ENCODE peak calls at places on chromosomes 11 and 22, in eight cellular contexts. Z is right lobe of liver, B is ascending aorta, T is mammary epithelial cell, Q is upper lobe of right lung, X is Peyer's patch, A is GM12878, V is OCI-LY7. U is an unnamed sample.

GRCh38 chr11:35781342-35782171 is 119.0 kb downstream of the TRIM44 start:
- DNase-seq in Z (no peak), B (no peak), T (peak; percentile 37), Q (no peak), X (no peak), A (no peak), V (no peak), U (no peak)

GRCh38 chr11:122917311-122917710 is 34.8 kb downstream of the JHY start:
- DNase-seq in Z (no peak), B (no peak), T (peak; percentile 76), Q (no peak), X (no peak), A (no peak), V (no peak), U (no peak)

GRCh38 chr11:65498042-65498726 is 661 bp upstream of the MALAT1 start:
- DNase-seq in Z (peak; percentile 66), B (peak; percentile 77), T (no peak), Q (peak; percentile 71), X (peak; percentile 81), A (peak; percentile 53), V (peak; percentile 87), U (peak; percentile 63)

GRCh38 chr22:25200967-25201366 is 1.3 kb downstream of the CRYBB3 start:
- DNase-seq in Z (no peak), B (no peak), T (no peak), Q (peak; percentile 32), X (no peak), A (no peak), V (no peak), U (no peak)

GRCh38 chr11:69640260-69640994 is 529 bp upstream of the CCND1 start:
- DNase-seq in Z (peak; percentile 66), B (no peak), T (peak; percentile 52), Q (peak; percentile 77), X (peak; percentile 64), A (no peak), V (no peak), U (peak; percentile 57)

GRCh38 chr22:23862103-23862502 is 4.4 kb downstream of the SLC2A11 start:
- DNase-seq in Z (no peak), B (no peak), T (peak; percentile 28), Q (no peak), X (no peak), A (no peak), V (peak; percentile 80), U (no peak)

GRCh38 chr11:88420165-88420781 is 82.7 kb upstream of the CTSC start:
- DNase-seq in Z (no peak), B (peak; percentile 65), T (peak; percentile 100), Q (no peak), X (no peak), A (no peak), V (no peak), U (no peak)

GRCh38 chr22:24499706-24500105 is 4.6 kb downstream of the UPB1 start:
- DNase-seq in Z (no peak), B (no peak), T (no peak), Q (no peak), X (no peak), A (no peak), V (no peak), U (no peak)

GRCh38 chr11:115580927-115581680 is 76.9 kb upstream of the CADM1 start:
- DNase-seq in Z (no peak), B (no peak), T (peak; percentile 9), Q (no peak), X (no peak), A (no peak), V (no peak), U (peak; percentile 51)

GRCh38 chr11:1670928-1671371 is 26.0 kb upstream of the KRTAP5-6 start:
- DNase-seq in Z (no peak), B (no peak), T (no peak), Q (no peak), X (peak; percentile 10), A (no peak), V (no peak), U (no peak)

GRCh38 chr22:23804781-23805291 is 18.1 kb downstream of the SMARCB1 start:
- DNase-seq in Z (peak; percentile 82), B (no peak), T (no peak), Q (no peak), X (no peak), A (no peak), V (peak; percentile 29), U (no peak)

GRCh38 chr11:129973809-129974208 is 28.8 kb downstream of the PRDM10 start:
- DNase-seq in Z (no peak), B (no peak), T (no peak), Q (peak; percentile 76), X (no peak), A (no peak), V (no peak), U (peak; percentile 27)

GRCh38 chr22:49359061-49359460 is 468.6 kb downstream of the BRD1 start:
- DNase-seq in Z (no peak), B (no peak), T (no peak), Q (peak; percentile 28), X (no peak), A (no peak), V (peak; percentile 88), U (peak; percentile 19)

GRCh38 chr22:33210129-33210784 is 152.1 kb upstream of the SYN3 start:
- DNase-seq in Z (no peak), B (no peak), T (peak; percentile 24), Q (no peak), X (peak; percentile 56), A (no peak), V (peak; percentile 83), U (no peak)

GRCh38 chr11:76153609-76153949 is 52.7 kb downstream of the WNT11 start:
- DNase-seq in Z (peak; percentile 37), B (peak; percentile 60), T (peak; percentile 63), Q (no peak), X (no peak), A (no peak), V (no peak), U (no peak)

GRCh38 chr11:121106812-121107211 is 5.8 kb downstream of the TECTA start:
- DNase-seq in Z (no peak), B (no peak), T (no peak), Q (no peak), X (no peak), A (no peak), V (no peak), U (no peak)

GRCh38 chr11:121100943-121101342 is at the start of gene TECTA:
- DNase-seq in Z (no peak), B (no peak), T (no peak), Q (no peak), X (no peak), A (no peak), V (no peak), U (no peak)

GRCh38 chr11:121105063-121105480 is 4.0 kb downstream of the TECTA start:
- DNase-seq in Z (no peak), B (no peak), T (no peak), Q (no peak), X (no peak), A (no peak), V (no peak), U (no peak)

GRCh38 chr11:121105851-121106250 is 4.8 kb downstream of the TECTA start:
- DNase-seq in Z (no peak), B (no peak), T (no peak), Q (no peak), X (no peak), A (no peak), V (no peak), U (no peak)

GRCh38 chr11:121104223-121104831 is 3.3 kb downstream of the TECTA start:
- DNase-seq in Z (no peak), B (no peak), T (no peak), Q (no peak), X (no peak), A (no peak), V (no peak), U (no peak)
- TF ChIP-seq CTCF in Z (no peak), B (no peak), T (no peak), Q (no peak), X (no peak), A (no peak), V (peak; percentile 67), U (no peak)

DNA sequence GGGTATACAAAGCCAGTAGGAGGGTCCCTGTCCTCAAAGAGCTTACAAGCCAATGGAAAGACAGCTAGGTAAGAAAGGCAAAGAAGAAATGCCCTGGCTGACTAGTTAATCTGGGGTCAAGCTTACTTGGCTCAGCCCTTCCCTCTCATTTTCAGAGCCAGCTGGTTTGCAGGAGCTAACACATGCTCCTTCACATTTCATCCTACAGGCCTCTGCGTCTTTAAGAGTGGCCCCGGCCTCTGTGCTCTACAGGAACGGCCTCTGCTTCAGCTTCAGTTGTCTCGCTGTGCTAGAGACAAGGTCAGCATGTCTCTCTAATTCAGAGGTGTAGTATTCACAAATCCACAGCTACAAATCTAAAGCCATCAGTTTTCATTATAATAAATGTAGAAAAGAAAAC is 15.2 kb downstream of the ALKBH8 start:
- DNase-seq in Z (no peak), B (no peak), T (no peak), Q (no peak), X (no peak), A (no peak), V (no peak), U (no peak)
- H3K27ac ChIP-seq in Z (no peak overlapping the region), B (no peak overlapping the region), T (no peak overlapping the region), Q (peak overlapping the region; percentile 2), X (no peak overlapping the region), A (no peak overlapping the region), V (no peak overlapping the region), U (no peak overlapping the region)

GRCh38 chr11:57761301-57762234 is at the start of gene CTNND1:
- DNase-seq in Z (peak; percentile 85), B (peak; percentile 95), T (peak; percentile 97), Q (peak; percentile 82), X (peak; percentile 90), A (peak; percentile 77), V (no peak), U (peak; percentile 89)

GRCh38 chr11:57762235-57762866 is 749 bp downstream of the CTNND1 start:
- DNase-seq in Z (no peak), B (no peak), T (no peak), Q (no peak), X (no peak), A (no peak), V (no peak), U (no peak)

GRCh38 chr11:57764972-57765371 is 3.4 kb downstream of the CTNND1 start:
- DNase-seq in Z (no peak), B (no peak), T (no peak), Q (no peak), X (no peak), A (no peak), V (no peak), U (no peak)

GRCh38 chr11:57764527-57764926 is 2.9 kb downstream of the CTNND1 start:
- DNase-seq in Z (no peak), B (no peak), T (no peak), Q (no peak), X (no peak), A (no peak), V (no peak), U (no peak)

DNA sequence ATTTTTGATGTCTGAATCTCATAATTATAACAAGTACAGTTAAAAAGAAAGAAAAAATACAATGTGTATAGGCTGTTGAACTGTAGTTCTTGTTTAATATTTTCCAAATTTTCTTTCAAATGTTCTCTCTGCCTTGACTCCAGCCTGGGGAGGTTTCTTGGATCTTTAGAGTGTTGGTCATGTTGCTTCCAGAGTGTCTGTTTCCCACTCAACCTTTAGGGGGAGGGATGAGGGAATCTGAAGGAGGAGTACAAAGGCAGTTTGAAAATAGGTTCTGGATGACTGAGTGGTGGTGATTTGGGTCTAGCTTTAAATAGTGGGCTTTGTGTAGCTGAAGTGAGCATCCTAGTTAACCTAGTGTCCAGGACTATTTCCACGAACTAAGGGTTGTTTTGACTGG is 2.0 kb downstream of the CTNND1 start:
- DNase-seq in Z (no peak), B (no peak), T (peak; percentile 58), Q (no peak), X (no peak), A (no peak), V (no peak), U (no peak)
- TF ChIP-seq CTCF in Z (peak; percentile 14), B (peak; percentile 18), T (peak; percentile 52), Q (peak; percentile 35), X (no peak), A (no peak), V (no peak), U (no peak)

GRCh38 chr11:26878959-26879581 is 114.8 kb upstream of the FIBIN start:
- DNase-seq in Z (no peak), B (no peak), T (no peak), Q (no peak), X (no peak), A (no peak), V (no peak), U (no peak)
- H3K27ac ChIP-seq in Z (no peak overlapping the region), B (no peak overlapping the region), T (no peak overlapping the region), Q (no peak overlapping the region), X (no peak overlapping the region), A (no peak overlapping the region), V (no peak overlapping the region), U (no peak overlapping the region)

U was measured in stomach.